ENCODE peak calls at places on chromosome 20, in seven cellular contexts. F is astrocyte, P is AG04450, N is type B pancreatic cell, Y is cardiac fibroblast, A is Peyer's patch, Z is A549. G is an unnamed sample.
A peak's percentile ranks its signal among the peaks of the same experiment; 100 is the strongest.

GRCh38 chr20:50582092-50582491 is 71.9 kb downstream of the PTPN1 start:
- DNase-seq in F (no peak), P (no peak), N (no peak), Y (no peak), A (peak; percentile 34), Z (no peak), G (no peak)

GRCh38 chr20:3796477-3797225 is 541 bp downstream of the CDC25B start:
- DNase-seq in F (no peak), P (no peak), N (no peak), Y (no peak), A (no peak), Z (no peak), G (no peak)

GRCh38 chr20:3550857-3551256 is 80.0 kb downstream of the ATRN start:
- DNase-seq in F (no peak), P (no peak), N (no peak), Y (no peak), A (no peak), Z (no peak), G (no peak)

GRCh38 chr20:52405417-52405816 is 213.8 kb upstream of the ZFP64 start:
- DNase-seq in F (no peak), P (no peak), N (no peak), Y (no peak), A (no peak), Z (no peak), G (no peak)

GRCh38 chr20:22716824-22717351 is 132.5 kb upstream of the FOXA2 start:
- DNase-seq in F (no peak), P (no peak), N (no peak), Y (peak; percentile 51), A (no peak), Z (peak; percentile 34), G (no peak)

GRCh38 chr20:32638848-32639247 is 34.9 kb downstream of the C20orf203 start:
- DNase-seq in F (peak; percentile 22), P (no peak), N (no peak), Y (peak; percentile 40), A (no peak), Z (no peak), G (no peak)

GRCh38 chr20:47397652-47398301 is 41.3 kb upstream of the ZMYND8 start:
- DNase-seq in F (no peak), P (no peak), N (no peak), Y (no peak), A (no peak), Z (no peak), G (no peak)

GRCh38 chr20:51399138-51399890 is 143.2 kb downstream of the NFATC2 start:
- DNase-seq in F (no peak), P (no peak), N (no peak), Y (no peak), A (no peak), Z (no peak), G (no peak)

GRCh38 chr20:15814903-15815302 is 758.3 kb downstream of the KIF16B start:
- DNase-seq in F (peak; percentile 6), P (no peak), N (no peak), Y (no peak), A (no peak), Z (no peak), G (no peak)

GRCh38 chr20:8079976-8080375 is 52.1 kb upstream of the PLCB1 start:
- DNase-seq in F (no peak), P (no peak), N (no peak), Y (no peak), A (no peak), Z (no peak), G (no peak)

GRCh38 chr20:8073024-8073832 is 53.7 kb upstream of the TMX4 start:
- DNase-seq in F (peak; percentile 94), P (no peak), N (no peak), Y (peak; percentile 92), A (no peak), Z (no peak), G (no peak)

GRCh38 chr20:8078528-8078914 is 53.5 kb upstream of the PLCB1 start:
- DNase-seq in F (no peak), P (no peak), N (no peak), Y (peak; percentile 56), A (no peak), Z (no peak), G (no peak)

GRCh38 chr20:8076505-8077498 is 55.3 kb upstream of the PLCB1 start:
- DNase-seq in F (peak; percentile 63), P (no peak), N (no peak), Y (peak; percentile 58), A (no peak), Z (no peak), G (no peak)

GRCh38 chr20:8074931-8075330 is 55.4 kb upstream of the TMX4 start:
- DNase-seq in F (peak; percentile 74), P (no peak), N (no peak), Y (peak; percentile 34), A (no peak), Z (no peak), G (no peak)
- TF ChIP-seq CTCF in F (no peak), P (no peak), N (no peak), Y (no peak), A (no peak), Z (no peak), G (no peak)

GRCh38 chr20:59032713-59033059 is 551 bp upstream of the ATP5F1E start:
- DNase-seq in F (no peak), P (no peak), N (no peak), Y (peak; percentile 34), A (no peak), Z (peak; percentile 46), G (no peak)
- TF ChIP-seq CTCF in F (peak; percentile 12), P (peak; percentile 23), N (peak; percentile 70), Y (peak; percentile 30), A (no peak), Z (no peak), G (no peak)

GRCh38 chr20:10466325-10466724 is 31.2 kb downstream of the SLX4IP start:
- DNase-seq in F (peak; percentile 75), P (no peak), N (no peak), Y (peak; percentile 60), A (no peak), Z (no peak), G (no peak)
- TF ChIP-seq CTCF in F (no peak), P (no peak), N (no peak), Y (no peak), A (no peak), Z (no peak), G (no peak)

DNA sequence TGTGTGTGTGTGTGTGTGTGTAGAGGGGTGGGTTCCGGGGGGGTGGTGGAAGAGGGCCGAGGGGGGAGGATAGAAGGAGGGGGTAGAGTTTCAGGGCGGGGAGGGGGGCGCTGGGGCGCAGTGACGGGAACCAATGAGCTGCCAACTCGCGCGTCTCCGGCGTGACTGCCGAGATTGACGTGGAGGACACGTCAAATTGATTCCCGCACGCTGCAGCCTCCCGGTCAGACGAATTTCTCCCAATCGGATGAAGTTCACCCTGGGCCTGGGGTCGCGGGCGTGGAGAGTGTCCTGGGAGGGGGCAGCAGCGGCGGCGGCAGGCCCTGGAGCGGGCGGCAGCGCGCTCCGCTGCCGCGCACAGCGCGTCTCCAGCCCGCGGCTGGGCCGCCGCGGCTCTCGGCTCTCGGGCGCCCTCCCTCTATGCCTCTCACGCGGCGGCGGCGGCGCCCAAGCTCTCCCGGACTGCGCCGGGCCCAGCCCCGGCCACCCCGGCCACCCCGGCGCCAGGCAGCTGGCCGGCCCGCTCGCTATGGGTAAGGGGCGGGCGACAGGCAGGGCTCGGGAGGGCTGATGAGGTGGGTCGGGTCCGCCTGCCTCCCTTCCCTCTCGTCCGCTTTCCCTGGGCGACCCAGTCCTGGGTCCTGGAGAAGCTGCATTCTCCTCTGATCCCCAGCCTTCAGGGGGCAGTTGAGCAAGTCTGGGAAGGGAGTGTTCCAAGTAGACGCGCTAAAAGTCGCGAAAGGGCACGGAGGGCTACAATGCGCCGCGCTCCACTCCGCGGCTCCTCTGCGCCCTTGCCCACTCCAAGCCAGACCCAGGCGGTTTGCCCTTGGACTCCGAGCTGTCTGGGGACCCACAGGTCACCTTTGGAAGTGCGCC is at the start of gene PAX1:
- DNase-seq in F (no peak), P (no peak), N (peak; percentile 57), Y (no peak), A (no peak), Z (no peak), G (no peak)
- TF ChIP-seq CTCF in F (no peak), P (no peak), N (peak; percentile 32), Y (no peak), A (no peak), Z (no peak), G (no peak)

GRCh38 chr20:56778765-56779195 is 149.7 kb downstream of the TFAP2C start:
- DNase-seq in F (peak; percentile 38), P (no peak), N (no peak), Y (peak; percentile 85), A (no peak), Z (no peak), G (no peak)

GRCh38 chr20:56773731-56774130 is 144.6 kb downstream of the TFAP2C start:
- DNase-seq in F (no peak), P (no peak), N (no peak), Y (no peak), A (no peak), Z (no peak), G (no peak)

GRCh38 chr20:56779452-56780143 is 150.5 kb downstream of the TFAP2C start:
- DNase-seq in F (no peak), P (no peak), N (no peak), Y (no peak), A (no peak), Z (no peak), G (no peak)

GRCh38 chr20:56776345-56776744 is 147.2 kb downstream of the TFAP2C start:
- DNase-seq in F (no peak), P (no peak), N (no peak), Y (no peak), A (no peak), Z (no peak), G (no peak)

DNA sequence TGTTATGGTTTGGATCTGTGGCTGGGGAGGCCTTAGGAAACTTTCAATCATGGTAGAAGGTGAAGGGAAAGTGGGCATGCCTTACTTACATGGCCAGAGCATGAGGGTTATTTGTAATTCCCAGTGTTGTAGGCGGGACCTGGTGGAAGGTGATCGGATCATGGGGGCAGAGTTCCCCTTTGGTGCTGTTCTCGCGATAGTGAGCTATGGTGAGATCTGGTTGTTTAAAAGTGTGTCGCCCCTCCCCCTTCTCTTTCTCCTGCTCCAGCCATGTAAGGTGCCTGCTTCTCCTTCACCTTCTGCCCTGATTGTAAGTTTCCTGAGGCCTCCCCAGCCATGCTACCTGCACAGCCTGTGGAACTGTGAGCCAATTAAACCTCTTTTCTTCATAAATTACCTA is 145.8 kb downstream of the TFAP2C start:
- DNase-seq in F (no peak), P (no peak), N (no peak), Y (no peak), A (no peak), Z (no peak), G (no peak)
- TF ChIP-seq CTCF in F (no peak), P (no peak), N (no peak), Y (no peak), A (no peak), Z (no peak), G (no peak)

G was measured in GM13976.